ENCODE peak calls at places on chromosomes 13 and 19, in seven cellular contexts. Q, X, K, M, R, Z and D are unnamed samples.

GRCh38 chr13:113167575-113167974 is 9.1 kb downstream of the PROZ start:
- DNase-seq in Q (no peak), X (no peak), K (no peak), M (no peak), R (no peak), Z (no peak), D (no peak)

GRCh38 chr13:42487221-42487620 is 86.7 kb upstream of the TNFSF11 start:
- DNase-seq in Q (no peak), X (no peak), K (no peak), M (no peak), R (no peak), Z (no peak), D (no peak)

GRCh38 chr13:52067237-52067636 is 42.7 kb downstream of the UTP14C start:
- DNase-seq in Q (no peak), X (no peak), K (no peak), M (no peak), R (no peak), Z (no peak), D (no peak)

GRCh38 chr19:51550848-51551672 is 19.6 kb upstream of the SIGLEC6 start:
- DNase-seq in Q (no peak), X (no peak), K (no peak), M (no peak), R (no peak), Z (no peak), D (no peak)

GRCh38 chr19:51473009-51473707 is 5.2 kb upstream of the CEACAM18 start:
- DNase-seq in Q (peak; percentile 93), X (peak; percentile 64), K (peak; percentile 98), M (peak; percentile 16), R (peak; percentile 87), Z (peak; percentile 61), D (peak; percentile 77)

GRCh38 chr19:38378866-38379265 is 4.5 kb downstream of the PSMD8 start:
- DNase-seq in Q (no peak), X (no peak), K (no peak), M (no peak), R (no peak), Z (no peak), D (no peak)

GRCh38 chr19:41821003-41821735 is 23.3 kb downstream of the LYPD4 start:
- DNase-seq in Q (peak; percentile 67), X (peak; percentile 54), K (no peak), M (no peak), R (peak; percentile 66), Z (peak; percentile 34), D (peak; percentile 22)

GRCh38 chr13:79741006-79741405 is 260.1 kb downstream of the NDFIP2 start:
- DNase-seq in Q (no peak), X (no peak), K (no peak), M (no peak), R (no peak), Z (peak; percentile 63), D (peak; percentile 23)

GRCh38 chr13:31138515-31138914 is 23.2 kb downstream of the HSPH1 start:
- DNase-seq in Q (no peak), X (no peak), K (no peak), M (no peak), R (no peak), Z (no peak), D (no peak)

GRCh38 chr13:54989418-54989817 is 1960.8 kb downstream of the OLFM4 start:
- DNase-seq in Q (no peak), X (no peak), K (no peak), M (no peak), R (no peak), Z (no peak), D (no peak)

GRCh38 chr13:113928701-113929627 is 44.9 kb downstream of the C13orf46 start:
- DNase-seq in Q (no peak), X (no peak), K (peak; percentile 52), M (peak; percentile 79), R (peak; percentile 9), Z (no peak), D (no peak)

GRCh38 chr19:44817725-44818469 is 9.0 kb downstream of the BCAM start:
- DNase-seq in Q (no peak), X (no peak), K (no peak), M (no peak), R (no peak), Z (no peak), D (no peak)

GRCh38 chr19:8111376-8111775 is 38.0 kb downstream of the FBN3 start:
- DNase-seq in Q (no peak), X (no peak), K (no peak), M (no peak), R (no peak), Z (no peak), D (no peak)

GRCh38 chr13:40082644-40083043 is 427.2 kb downstream of the COG6 start:
- DNase-seq in Q (no peak), X (no peak), K (no peak), M (no peak), R (no peak), Z (no peak), D (no peak)

GRCh38 chr19:41753936-41754529 is 1.3 kb upstream of the CEACAM6 start:
- DNase-seq in Q (peak; percentile 83), X (no peak), K (peak; percentile 35), M (no peak), R (peak; percentile 79), Z (peak; percentile 56), D (peak; percentile 47)

GRCh38 chr19:58439576-58440554 is at the start of gene ZNF132:
- DNase-seq in Q (peak; percentile 96), X (peak; percentile 95), K (peak; percentile 93), M (peak; percentile 99), R (peak; percentile 88), Z (no peak), D (peak; percentile 86)

GRCh38 chr13:21837841-21838551 is 167.1 kb downstream of the FGF9 start:
- DNase-seq in Q (no peak), X (no peak), K (no peak), M (no peak), R (no peak), Z (no peak), D (no peak)

GRCh38 chr19:53101518-53101917 is 1.7 kb downstream of the ZNF160 start:
- DNase-seq in Q (peak; percentile 57), X (no peak), K (no peak), M (no peak), R (no peak), Z (no peak), D (no peak)

GRCh38 chr19:34430738-34431625 is 2.8 kb downstream of the UBA2 start:
- DNase-seq in Q (peak; percentile 51), X (peak; percentile 69), K (no peak), M (peak; percentile 6), R (peak; percentile 20), Z (peak; percentile 42), D (peak; percentile 20)

GRCh38 chr19:33296473-33297060 is 5.8 kb downstream of the CEBPA start:
- DNase-seq in Q (no peak), X (no peak), K (no peak), M (no peak), R (no peak), Z (no peak), D (no peak)

GRCh38 chr19:18164072-18164471 is 9.5 kb upstream of the IFI30 start:
- DNase-seq in Q (no peak), X (no peak), K (no peak), M (no peak), R (no peak), Z (no peak), D (no peak)

GRCh38 chr19:6264077-6264445 is 15.7 kb downstream of the MLLT1 start:
- DNase-seq in Q (no peak), X (no peak), K (no peak), M (peak; percentile 56), R (no peak), Z (no peak), D (no peak)

GRCh38 chr13:74068471-74068870 is 65.7 kb downstream of the KLF12 start:
- DNase-seq in Q (peak; percentile 57), X (no peak), K (no peak), M (no peak), R (no peak), Z (no peak), D (no peak)

GRCh38 chr13:29465741-29466293 is 129.7 kb downstream of the SLC7A1 start:
- DNase-seq in Q (no peak), X (no peak), K (no peak), M (peak; percentile 43), R (no peak), Z (peak; percentile 83), D (no peak)

GRCh38 chr13:48624016-48624415 is 29.7 kb upstream of the CYSLTR2 start:
- DNase-seq in Q (no peak), X (no peak), K (no peak), M (no peak), R (no peak), Z (no peak), D (no peak)

GRCh38 chr19:50869479-50869878 is 3.8 kb upstream of the KLK2 start:
- DNase-seq in Q (no peak), X (no peak), K (no peak), M (no peak), R (no peak), Z (no peak), D (no peak)